ENCODE peak calls at places on chromosomes 7 and 10, in nine cellular contexts. W is ascending aorta, Y is left lung, R is cardiac muscle cell, V is mammary epithelial cell, T is left ventricle myocardium inferior, F is hepatocyte, O is Peyer's patch, K is PC-9. H is an unnamed sample. For H3K9me3 and H3K36me3, the result is how much of the 10 kb centered on the place peaks cover.

GRCh38 chr10:44864042-44864436 is 47.1 kb upstream of the TMEM72 start:
- DNase-seq in R (peak), F (peak), K (no peak), O (no peak), W (peak), V (peak), Y (peak), T (no peak), H (no peak)

GRCh38 chr7:73706122-73707044 is 13.1 kb downstream of the STX1A start:
- DNase-seq in Y (no peak), K (peak), W (no peak), T (no peak), O (no peak), F (no peak), V (no peak), R (no peak), H (no peak)

GRCh38 chr10:77474386-77474785 is 163.2 kb downstream of the KCNMA1 start:
- DNase-seq in R (no peak), V (no peak), K (peak), Y (no peak), T (no peak), O (no peak), W (no peak), F (no peak), H (no peak)

GRCh38 chr7:37198906-37199485 is 249.7 kb downstream of the ELMO1 start:
- DNase-seq in Y (peak), W (peak), O (peak), K (peak), R (peak), T (peak), F (peak), V (peak), H (peak)

GRCh38 chr7:91249506-91250233 is 14.6 kb upstream of the FZD1 start:
- DNase-seq in K (peak), W (no peak), Y (no peak), T (no peak), F (no peak), V (peak), O (no peak), R (no peak), H (no peak)

GRCh38 chr7:42574693-42575084 is 337.2 kb downstream of the C7orf25 start:
- DNase-seq in V (no peak), W (no peak), Y (no peak), O (no peak), F (no peak), R (peak), K (no peak), T (no peak), H (no peak)

GRCh38 chr7:8151161-8151560 is 110.8 kb downstream of the ICA1 start:
- DNase-seq in V (no peak), Y (no peak), O (no peak), T (no peak), F (no peak), W (no peak), R (no peak), K (no peak), H (no peak)

GRCh38 chr10:72948762-72949161 is 5.8 kb downstream of the PLA2G12B start:
- DNase-seq in V (no peak), T (no peak), Y (no peak), F (no peak), W (no peak), R (no peak), O (no peak), K (no peak), H (no peak)

GRCh38 chr10:116292493-116292892 is 19.5 kb upstream of the GFRA1 start:
- DNase-seq in F (no peak), V (no peak), T (no peak), R (no peak), O (no peak), K (no peak), Y (no peak), W (no peak), H (no peak)

GRCh38 chr7:117075934-117076333 is 122.6 kb downstream of the ST7 start:
- DNase-seq in W (no peak), V (no peak), K (no peak), R (no peak), F (no peak), O (no peak), Y (no peak), T (no peak), H (no peak)

GRCh38 chr10:8052344-8052969 is 2.0 kb upstream of the GATA3 start:
- DNase-seq in Y (no peak), K (no peak), R (no peak), W (no peak), F (peak), O (no peak), T (no peak), V (peak), H (peak)

GRCh38 chr7:117810642-117811512 is 62.4 kb downstream of the CTTNBP2 start:
- DNase-seq in F (no peak), W (no peak), R (peak), K (no peak), V (no peak), Y (no peak), O (no peak), T (no peak), H (no peak)

GRCh38 chr10:21056461-21056860 is 159.3 kb upstream of the NEBL start:
- DNase-seq in F (no peak), O (no peak), W (no peak), V (no peak), T (no peak), R (no peak), K (no peak), Y (no peak), H (no peak)

GRCh38 chr10:9301148-9301547 is 1246.7 kb downstream of the GATA3 start:
- DNase-seq in Y (no peak), T (no peak), F (no peak), O (no peak), R (no peak), W (no peak), K (no peak), V (peak), H (no peak)

GRCh38 chr10:68096913-68097509 is 12.3 kb upstream of the MYPN start:
- DNase-seq in W (no peak), Y (no peak), K (peak), F (peak), R (no peak), O (peak), T (no peak), V (peak), H (no peak)

GRCh38 chr7:73314271-73314670 is 5.6 kb upstream of the NSUN5 start:
- DNase-seq in K (no peak), Y (no peak), O (no peak), T (no peak), F (no peak), V (no peak), W (no peak), R (no peak), H (no peak)

GRCh38 chr10:87619705-87620104 is 40.0 kb upstream of the PAPSS2 start:
- DNase-seq in O (no peak), F (no peak), Y (no peak), W (no peak), R (no peak), V (peak), T (no peak), K (no peak), H (no peak)

GRCh38 chr7:5063698-5064097 is 18.0 kb downstream of the RBAK start:
- DNase-seq in W (no peak), O (no peak), Y (no peak), V (no peak), F (no peak), K (no peak), T (no peak), R (no peak), H (no peak)

GRCh38 chr7:22277375-22277774 is 79.6 kb downstream of the RAPGEF5 start:
- DNase-seq in K (no peak), Y (no peak), V (no peak), F (no peak), T (no peak), O (no peak), R (no peak), W (no peak), H (no peak)

GRCh38 chr7:47806701-47807103 is 141.6 kb downstream of the PKD1L1 start:
- DNase-seq in T (peak), V (no peak), W (no peak), F (no peak), R (no peak), K (no peak), O (no peak), Y (no peak), H (no peak)

GRCh38 chr10:80132299-80133139 is at the start of gene PLAC9:
- DNase-seq in Y (peak), W (peak), R (peak), T (peak), K (no peak), V (no peak), F (peak), O (no peak), H (no peak)

GRCh38 chr7:318476-319266 is 28.7 kb downstream of the FOXL3 start:
- DNase-seq in K (peak), V (no peak), R (no peak), T (no peak), O (no peak), F (no peak), Y (peak), W (no peak), H (no peak)

GRCh38 chr7:155884225-155885161 is 72.2 kb upstream of the SHH start:
- DNase-seq in T (no peak), W (no peak), R (no peak), K (no peak), Y (peak), O (peak), V (no peak), F (no peak), H (no peak)

GRCh38 chr10:79324032-79324695 is 23.1 kb upstream of the PPIF start:
- DNase-seq in F (no peak), O (no peak), Y (no peak), R (no peak), K (no peak), V (no peak), W (no peak), T (no peak), H (no peak)

GRCh38 chr10:97422921-97423420 is 3.0 kb upstream of the PGAM1 start:
- DNase-seq in R (no peak), K (no peak), F (no peak), W (no peak), Y (no peak), O (no peak), T (no peak), V (peak), H (no peak)

GRCh38 chr10:108086502-108086901 is 922.0 kb upstream of the SORCS1 start:
- DNase-seq in Y (no peak), W (no peak), R (no peak), T (no peak), F (no peak), O (no peak), K (no peak), V (no peak), H (no peak)

GRCh38 chr7:149824748-149825566 is 13.2 kb upstream of the ZNF862 start:
- DNase-seq in R (no peak), Y (no peak), V (no peak), O (peak), K (no peak), T (no peak), W (no peak), F (no peak), H (no peak)
- H3K9me3 ChIP-seq in R (under half), Y (under half), V (under half), O (under half), K (under half), T (under half), W (under half), F (under half), H (under half)

GRCh38 chr10:128884496-128884895 is 582.5 kb upstream of the MGMT start:
- DNase-seq in T (no peak), K (no peak), R (no peak), Y (no peak), W (no peak), O (no peak), V (no peak), F (no peak), H (no peak)
- H3K36me3 ChIP-seq in T (under half), K (under half), R (under half), Y (under half), W (under half), O (under half), V (under half), F (under half), H (under half)

GRCh38 chr7:28155964-28156363 is 24.6 kb downstream of the JAZF1 start:
- DNase-seq in O (no peak), F (no peak), Y (no peak), W (no peak), V (peak), T (no peak), K (no peak), R (no peak), H (no peak)
- H3K4me3 ChIP-seq in O (no peak), F (no peak), Y (no peak), W (no peak), V (no peak), T (no peak), K (no peak), R (no peak), H (no peak)

GRCh38 chr7:154765118-154765517 is 237.8 kb downstream of the PAXIP1 start:
- DNase-seq in V (no peak), R (no peak), W (no peak), F (no peak), O (no peak), Y (no peak), T (no peak), K (no peak), H (no peak)

GRCh38 chr7:154757756-154758155 is 245.2 kb downstream of the PAXIP1 start:
- DNase-seq in K (no peak), R (no peak), T (no peak), W (no peak), F (no peak), O (no peak), V (no peak), Y (no peak), H (no peak)

DNA sequence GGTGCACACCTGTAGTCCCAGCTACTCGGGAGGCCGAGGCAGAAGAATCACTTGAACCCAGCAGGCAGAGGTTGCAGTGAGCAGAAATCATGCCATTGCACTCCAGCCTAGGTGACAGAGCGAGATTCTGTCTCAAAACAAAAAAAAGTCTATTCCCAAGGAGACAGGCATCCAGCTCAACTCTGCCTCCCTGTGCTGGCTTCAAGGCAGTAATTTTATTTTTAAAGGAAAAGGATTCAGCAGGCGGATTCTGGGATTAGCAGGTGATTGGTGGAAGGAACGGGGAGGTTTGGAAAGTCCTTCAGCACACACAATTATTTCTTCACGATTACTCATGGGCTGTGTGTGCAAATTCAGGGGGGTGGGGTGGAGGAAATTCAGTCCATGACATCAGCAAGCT is 242.9 kb downstream of the PAXIP1 start:
- DNase-seq in T (no peak), O (no peak), F (peak), R (no peak), Y (no peak), V (no peak), K (no peak), W (no peak), H (no peak)
- H3K9me3 ChIP-seq in T (under half), O (under half), F (under half), R (under half), Y (under half), V (under half), K (under half), W (under half), H (under half)

GRCh38 chr7:137882261-137882668 is 35.5 kb upstream of the DGKI start:
- DNase-seq in R (no peak), K (peak), V (peak), W (peak), Y (no peak), F (no peak), T (no peak), O (no peak), H (no peak)

GRCh38 chr7:137881607-137882260 is 35.0 kb upstream of the DGKI start:
- DNase-seq in F (no peak), T (no peak), K (no peak), R (no peak), W (no peak), V (no peak), Y (no peak), O (no peak), H (no peak)

GRCh38 chr7:137879357-137880158 is 32.8 kb upstream of the DGKI start:
- DNase-seq in O (no peak), T (no peak), R (no peak), Y (no peak), F (no peak), V (peak), W (no peak), K (no peak), H (no peak)

GRCh38 chr7:137878333-137878961 is 31.7 kb upstream of the DGKI start:
- DNase-seq in R (no peak), O (no peak), W (peak), Y (no peak), V (no peak), F (peak), T (peak), K (no peak), H (no peak)

DNA sequence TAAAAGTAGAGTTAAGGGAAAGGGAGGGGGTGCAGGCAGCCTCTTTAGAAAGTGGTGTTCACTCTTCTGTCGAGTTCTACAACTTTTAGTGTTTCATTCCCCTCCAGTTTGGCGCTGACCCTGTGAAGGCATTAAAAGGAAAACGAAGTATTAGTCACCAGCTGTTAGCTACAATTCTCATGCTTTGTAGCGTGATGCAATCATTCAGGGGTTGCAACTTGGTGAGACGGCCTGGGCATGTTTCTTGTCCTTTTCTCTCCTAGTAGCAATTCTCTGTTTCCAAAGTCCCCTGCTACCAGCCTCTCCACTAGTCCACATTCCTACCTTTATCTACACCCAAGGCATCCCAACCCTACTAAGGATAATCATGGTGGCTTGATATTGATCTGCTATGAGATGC is 33.7 kb upstream of the DGKI start:
- DNase-seq in F (no peak), W (peak), K (no peak), O (no peak), V (peak), R (no peak), T (no peak), Y (no peak), H (no peak)
- H3K36me3 ChIP-seq in F (under half), W (half or more), K (under half), O (half or more), V (under half), R (under half), T (half or more), Y (under half), H (half or more)

DNA sequence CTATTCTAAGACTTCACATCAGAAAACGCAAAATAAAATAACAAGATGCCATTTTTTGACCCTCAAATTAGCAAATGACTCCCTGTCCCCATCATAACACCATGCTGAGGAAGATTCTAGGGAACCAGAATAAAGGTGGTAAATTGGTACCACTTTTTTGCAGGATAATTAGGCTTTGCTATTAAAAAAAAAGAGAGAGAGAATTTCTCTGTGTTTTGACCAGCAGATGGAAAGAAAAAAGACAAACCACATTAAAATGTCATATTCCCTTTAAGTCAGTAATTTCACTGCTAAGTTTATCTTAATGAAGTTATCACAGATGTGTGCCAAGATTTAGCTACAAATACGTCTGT is 33.9 kb downstream of the PUS7 start:
- DNase-seq in F (no peak), O (no peak), V (no peak), R (no peak), W (no peak), K (no peak), Y (no peak), T (no peak), H (no peak)
- H3K4me3 ChIP-seq in F (no peak), O (no peak), V (no peak), R (no peak), W (no peak), K (no peak), Y (no peak), T (no peak), H (no peak)